ENCODE peak calls at places on chromosomes 12 and 14, in six cellular contexts. One of them, this sample, is unnamed.

GRCh38 chr12:10641735-10642500 is 28.5 kb upstream of the MAGOHB start:
- DNase-seq in epithelial cell of esophagus: peak; percentile 86
- DNase-seq in astrocyte of the cerebellum: no peak
- DNase-seq in AG04450: no peak
- DNase-seq in lung: no peak
- DNase-seq in choroid plexus epithelial cell: peak; percentile 71
- DNase-seq in this sample: peak; percentile 62

GRCh38 chr12:12800406-12801180 is 12.6 kb upstream of the DDX47 start:
- DNase-seq in epithelial cell of esophagus: peak; percentile 98
- DNase-seq in astrocyte of the cerebellum: no peak
- DNase-seq in AG04450: peak; percentile 54
- DNase-seq in lung: no peak
- DNase-seq in choroid plexus epithelial cell: peak; percentile 68
- DNase-seq in this sample: no peak

GRCh38 chr12:51517316-51517715 is 73.7 kb upstream of the SCN8A start:
- DNase-seq in epithelial cell of esophagus: no peak
- DNase-seq in astrocyte of the cerebellum: no peak
- DNase-seq in AG04450: no peak
- DNase-seq in lung: no peak
- DNase-seq in choroid plexus epithelial cell: no peak
- DNase-seq in this sample: no peak

GRCh38 chr12:96400631-96401060 is 407 bp upstream of the CDK17 start:
- DNase-seq in epithelial cell of esophagus: peak; percentile 37
- DNase-seq in astrocyte of the cerebellum: no peak
- DNase-seq in AG04450: no peak
- DNase-seq in lung: no peak
- DNase-seq in choroid plexus epithelial cell: peak; percentile 46
- DNase-seq in this sample: no peak

GRCh38 chr12:78402366-78403134 is 462.0 kb upstream of the SYT1 start:
- DNase-seq in epithelial cell of esophagus: no peak
- DNase-seq in astrocyte of the cerebellum: no peak
- DNase-seq in AG04450: no peak
- DNase-seq in lung: no peak
- DNase-seq in choroid plexus epithelial cell: peak; percentile 6
- DNase-seq in this sample: no peak

GRCh38 chr14:64720190-64720589 is 16.0 kb downstream of the PLEKHG3 start:
- DNase-seq in epithelial cell of esophagus: peak; percentile 98
- DNase-seq in astrocyte of the cerebellum: peak; percentile 34
- DNase-seq in AG04450: peak; percentile 15
- DNase-seq in lung: no peak
- DNase-seq in choroid plexus epithelial cell: peak; percentile 83
- DNase-seq in this sample: peak; percentile 50

GRCh38 chr14:57818511-57818910 is 47.4 kb downstream of the SLC35F4 start:
- DNase-seq in epithelial cell of esophagus: no peak
- DNase-seq in astrocyte of the cerebellum: no peak
- DNase-seq in AG04450: no peak
- DNase-seq in lung: no peak
- DNase-seq in choroid plexus epithelial cell: no peak
- DNase-seq in this sample: no peak

GRCh38 chr12:89450922-89451321 is 73.7 kb downstream of the GALNT4 start:
- DNase-seq in epithelial cell of esophagus: no peak
- DNase-seq in astrocyte of the cerebellum: peak; percentile 38
- DNase-seq in AG04450: peak; percentile 55
- DNase-seq in lung: no peak
- DNase-seq in choroid plexus epithelial cell: peak; percentile 94
- DNase-seq in this sample: no peak

GRCh38 chr12:3523058-3523457 is 32.1 kb downstream of the PRMT8 start:
- DNase-seq in epithelial cell of esophagus: peak; percentile 35
- DNase-seq in astrocyte of the cerebellum: no peak
- DNase-seq in AG04450: no peak
- DNase-seq in lung: no peak
- DNase-seq in choroid plexus epithelial cell: peak; percentile 19
- DNase-seq in this sample: no peak

GRCh38 chr14:54339771-54340170 is 57.0 kb upstream of the CDKN3 start:
- DNase-seq in epithelial cell of esophagus: no peak
- DNase-seq in astrocyte of the cerebellum: no peak
- DNase-seq in AG04450: no peak
- DNase-seq in lung: no peak
- DNase-seq in choroid plexus epithelial cell: no peak
- DNase-seq in this sample: no peak

GRCh38 chr12:47912575-47912974 is 7.8 kb upstream of the VDR start:
- DNase-seq in epithelial cell of esophagus: no peak
- DNase-seq in astrocyte of the cerebellum: no peak
- DNase-seq in AG04450: no peak
- DNase-seq in lung: no peak
- DNase-seq in choroid plexus epithelial cell: no peak
- DNase-seq in this sample: no peak

GRCh38 chr12:129028824-129029223 is 175.5 kb downstream of the GLT1D1 start:
- DNase-seq in epithelial cell of esophagus: no peak
- DNase-seq in astrocyte of the cerebellum: no peak
- DNase-seq in AG04450: no peak
- DNase-seq in lung: peak; percentile 35
- DNase-seq in choroid plexus epithelial cell: no peak
- DNase-seq in this sample: no peak

GRCh38 chr12:107318804-107319535 is 225.6 kb upstream of the CRY1 start:
- DNase-seq in epithelial cell of esophagus: peak; percentile 63
- DNase-seq in astrocyte of the cerebellum: no peak
- DNase-seq in AG04450: no peak
- DNase-seq in lung: no peak
- DNase-seq in choroid plexus epithelial cell: peak; percentile 79
- DNase-seq in this sample: no peak

GRCh38 chr12:63897931-63898330 is 53.4 kb downstream of the SRGAP1 start:
- DNase-seq in epithelial cell of esophagus: no peak
- DNase-seq in astrocyte of the cerebellum: no peak
- DNase-seq in AG04450: no peak
- DNase-seq in lung: no peak
- DNase-seq in choroid plexus epithelial cell: peak; percentile 70
- DNase-seq in this sample: no peak

GRCh38 chr14:68854421-68854820 is 61.6 kb upstream of the ZFP36L1 start:
- DNase-seq in epithelial cell of esophagus: no peak
- DNase-seq in astrocyte of the cerebellum: no peak
- DNase-seq in AG04450: no peak
- DNase-seq in lung: no peak
- DNase-seq in choroid plexus epithelial cell: no peak
- DNase-seq in this sample: no peak

GRCh38 chr14:34628681-34629135 is 1.2 kb downstream of the SNX6 start:
- DNase-seq in epithelial cell of esophagus: no peak
- DNase-seq in astrocyte of the cerebellum: no peak
- DNase-seq in AG04450: no peak
- DNase-seq in lung: no peak
- DNase-seq in choroid plexus epithelial cell: peak; percentile 23
- DNase-seq in this sample: no peak

GRCh38 chr12:113208041-113208934 is 13.0 kb upstream of the TPCN1 start:
- DNase-seq in epithelial cell of esophagus: no peak
- DNase-seq in astrocyte of the cerebellum: no peak
- DNase-seq in AG04450: no peak
- DNase-seq in lung: no peak
- DNase-seq in choroid plexus epithelial cell: peak; percentile 51
- DNase-seq in this sample: peak; percentile 49

GRCh38 chr12:113203852-113204760 is 17.2 kb upstream of the TPCN1 start:
- DNase-seq in epithelial cell of esophagus: no peak
- DNase-seq in astrocyte of the cerebellum: no peak
- DNase-seq in AG04450: no peak
- DNase-seq in lung: no peak
- DNase-seq in choroid plexus epithelial cell: peak; percentile 42
- DNase-seq in this sample: no peak

GRCh38 chr12:113204806-113205205 is 16.5 kb upstream of the TPCN1 start:
- DNase-seq in epithelial cell of esophagus: no peak
- DNase-seq in astrocyte of the cerebellum: no peak
- DNase-seq in AG04450: no peak
- DNase-seq in lung: no peak
- DNase-seq in choroid plexus epithelial cell: peak; percentile 26
- DNase-seq in this sample: no peak

GRCh38 chr12:113211160-113211559 is 10.1 kb upstream of the TPCN1 start:
- DNase-seq in epithelial cell of esophagus: no peak
- DNase-seq in astrocyte of the cerebellum: no peak
- DNase-seq in AG04450: no peak
- DNase-seq in lung: no peak
- DNase-seq in choroid plexus epithelial cell: no peak
- DNase-seq in this sample: no peak

GRCh38 chr12:113207621-113208040 is 13.6 kb upstream of the TPCN1 start:
- DNase-seq in epithelial cell of esophagus: no peak
- DNase-seq in astrocyte of the cerebellum: no peak
- DNase-seq in AG04450: no peak
- DNase-seq in lung: no peak
- DNase-seq in choroid plexus epithelial cell: peak; percentile 37
- DNase-seq in this sample: no peak
- H3K4me3 ChIP-seq in epithelial cell of esophagus: no peak overlapping the region
- H3K4me3 ChIP-seq in astrocyte of the cerebellum: no peak overlapping the region
- H3K4me3 ChIP-seq in AG04450: no peak overlapping the region
- H3K4me3 ChIP-seq in lung: no peak overlapping the region
- H3K4me3 ChIP-seq in choroid plexus epithelial cell: no peak overlapping the region
- H3K4me3 ChIP-seq in this sample: no peak overlapping the region

GRCh38 chr12:57841445-57841844 is 5.1 kb downstream of the CTDSP2 start:
- DNase-seq in epithelial cell of esophagus: no peak
- DNase-seq in astrocyte of the cerebellum: no peak
- DNase-seq in AG04450: no peak
- DNase-seq in lung: no peak
- DNase-seq in choroid plexus epithelial cell: no peak
- DNase-seq in this sample: no peak

GRCh38 chr12:57844725-57845477 is 1.6 kb downstream of the CTDSP2 start:
- DNase-seq in epithelial cell of esophagus: peak; percentile 39
- DNase-seq in astrocyte of the cerebellum: no peak
- DNase-seq in AG04450: peak; percentile 57
- DNase-seq in lung: peak; percentile 74
- DNase-seq in choroid plexus epithelial cell: peak; percentile 83
- DNase-seq in this sample: peak; percentile 48

GRCh38 chr12:57839996-57840395 is 6.5 kb downstream of the CTDSP2 start:
- DNase-seq in epithelial cell of esophagus: no peak
- DNase-seq in astrocyte of the cerebellum: no peak
- DNase-seq in AG04450: no peak
- DNase-seq in lung: no peak
- DNase-seq in choroid plexus epithelial cell: no peak
- DNase-seq in this sample: no peak

GRCh38 chr12:57840701-57841100 is 5.8 kb downstream of the CTDSP2 start:
- DNase-seq in epithelial cell of esophagus: peak; percentile 44
- DNase-seq in astrocyte of the cerebellum: no peak
- DNase-seq in AG04450: no peak
- DNase-seq in lung: peak; percentile 56
- DNase-seq in choroid plexus epithelial cell: peak; percentile 67
- DNase-seq in this sample: no peak

DNA sequence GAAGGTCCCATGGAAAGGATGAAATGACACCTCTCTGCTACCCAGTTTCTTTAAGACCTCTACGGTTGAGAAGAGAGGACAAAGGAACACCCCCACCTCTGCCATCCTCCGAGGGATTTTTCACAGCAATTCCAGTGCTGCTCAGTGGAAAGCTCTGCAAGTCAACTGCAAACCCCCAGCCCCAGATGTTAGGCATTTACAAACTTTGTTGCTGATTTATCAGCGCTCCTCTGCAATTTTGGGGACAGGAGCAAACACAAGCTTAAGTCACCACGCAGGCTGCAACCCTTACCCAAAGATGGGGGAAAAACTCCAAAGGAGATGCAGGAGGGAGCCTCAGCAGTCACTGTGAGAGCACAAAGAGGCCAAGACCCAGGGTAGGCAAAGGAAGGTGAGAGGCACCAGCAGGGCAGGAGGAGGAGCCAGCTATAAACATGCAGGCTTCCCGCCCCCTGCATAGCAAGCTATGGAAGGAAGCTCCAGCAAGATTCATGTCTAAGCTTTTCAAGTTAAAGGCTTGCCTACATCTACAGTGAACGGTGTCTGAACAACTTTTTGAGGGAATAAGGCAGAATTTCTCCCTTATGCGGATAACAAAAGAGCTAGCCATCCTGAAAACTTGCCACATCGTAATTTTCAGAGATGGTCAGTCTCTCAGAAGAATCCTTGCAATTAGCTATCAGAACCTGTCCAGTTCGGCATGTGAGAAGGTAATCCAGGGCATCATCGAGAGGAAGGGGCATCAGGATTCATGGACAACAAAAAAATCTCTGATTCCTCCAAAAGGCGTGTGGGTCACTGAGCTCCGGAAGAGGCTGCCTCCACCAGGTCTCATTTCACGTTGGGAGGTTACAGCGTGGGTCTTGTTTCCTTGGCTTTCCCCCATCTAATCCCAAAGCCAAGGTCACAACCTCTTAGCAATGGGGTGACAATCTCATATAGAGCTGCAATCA is 3.9 kb downstream of the CTDSP2 start:
- DNase-seq in epithelial cell of esophagus: no peak
- DNase-seq in astrocyte of the cerebellum: no peak
- DNase-seq in AG04450: no peak
- DNase-seq in lung: no peak
- DNase-seq in choroid plexus epithelial cell: peak; percentile 50
- DNase-seq in this sample: no peak
- H3K4me3 ChIP-seq in epithelial cell of esophagus: no peak overlapping the region
- H3K4me3 ChIP-seq in astrocyte of the cerebellum: peak overlapping the region; percentile 100
- H3K4me3 ChIP-seq in AG04450: peak overlapping the region; percentile 97
- H3K4me3 ChIP-seq in lung: no peak overlapping the region
- H3K4me3 ChIP-seq in choroid plexus epithelial cell: peak overlapping the region; percentile 99
- H3K4me3 ChIP-seq in this sample: peak overlapping the region; percentile 99

DNA sequence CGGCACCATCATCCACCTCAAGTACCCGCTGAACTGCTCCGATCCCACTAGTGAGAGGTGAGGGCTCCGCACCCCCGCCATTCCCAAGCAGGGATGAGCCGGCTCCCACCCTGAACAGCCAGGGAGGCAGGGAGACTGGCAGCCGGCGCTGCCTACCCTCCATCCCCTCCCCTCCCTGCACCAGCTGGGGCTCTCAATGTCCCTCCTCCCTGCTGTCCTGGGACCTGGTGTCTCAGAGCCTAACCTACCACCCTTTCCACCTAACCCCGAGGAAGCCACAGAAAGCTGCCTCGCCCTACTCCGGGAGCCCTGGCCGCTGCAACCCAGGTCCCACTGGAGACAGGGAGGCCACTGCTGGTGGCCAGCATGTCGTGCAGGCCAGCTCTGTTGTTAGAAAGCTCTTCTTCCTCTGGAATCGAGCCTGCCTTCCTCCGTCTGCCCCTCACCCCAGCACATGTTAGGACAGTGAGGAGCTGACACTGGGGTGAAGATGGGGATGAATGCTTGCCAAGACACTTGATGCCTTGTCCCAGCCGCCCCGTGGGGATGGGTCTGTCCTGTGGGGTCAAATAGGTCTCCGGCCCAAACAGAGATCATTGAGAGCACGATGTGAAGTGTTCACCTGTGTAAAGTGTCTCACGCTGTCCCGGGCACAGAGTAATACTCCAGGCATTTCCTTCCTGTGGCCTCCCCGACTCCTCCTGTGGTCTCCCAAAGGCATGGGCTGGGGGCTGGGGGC is 1.1 kb downstream of the PTPN6 start:
- DNase-seq in epithelial cell of esophagus: no peak
- DNase-seq in astrocyte of the cerebellum: no peak
- DNase-seq in AG04450: no peak
- DNase-seq in lung: no peak
- DNase-seq in choroid plexus epithelial cell: no peak
- DNase-seq in this sample: no peak
- H3K4me3 ChIP-seq in epithelial cell of esophagus: no peak overlapping the region
- H3K4me3 ChIP-seq in astrocyte of the cerebellum: no peak overlapping the region
- H3K4me3 ChIP-seq in AG04450: no peak overlapping the region
- H3K4me3 ChIP-seq in lung: peak overlapping the region; percentile 40
- H3K4me3 ChIP-seq in choroid plexus epithelial cell: no peak overlapping the region
- H3K4me3 ChIP-seq in this sample: no peak overlapping the region

DNA sequence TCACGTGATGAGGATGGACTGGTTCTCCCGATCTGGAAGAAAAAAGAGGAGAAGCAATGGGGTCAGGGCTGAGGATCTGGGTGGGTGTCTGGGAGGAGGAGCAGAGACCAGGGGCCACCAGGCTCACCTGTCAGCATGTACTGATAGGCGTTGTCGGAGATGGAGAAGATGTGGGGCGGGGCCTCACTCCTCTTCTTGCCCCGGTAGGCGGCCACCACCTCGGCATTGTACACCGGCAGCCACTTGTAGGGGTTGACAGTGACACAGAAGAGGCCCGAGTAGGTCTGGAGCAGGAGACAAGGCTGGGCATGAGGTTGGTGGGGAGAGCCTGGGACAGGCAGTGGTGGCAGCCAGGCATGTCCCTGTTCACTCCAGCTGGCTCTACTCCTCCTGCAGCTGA is 3.0 kb downstream of the MYH6 start:
- DNase-seq in epithelial cell of esophagus: no peak
- DNase-seq in astrocyte of the cerebellum: no peak
- DNase-seq in AG04450: no peak
- DNase-seq in lung: no peak
- DNase-seq in choroid plexus epithelial cell: no peak
- DNase-seq in this sample: no peak
- H3K4me3 ChIP-seq in epithelial cell of esophagus: no peak overlapping the region
- H3K4me3 ChIP-seq in astrocyte of the cerebellum: no peak overlapping the region
- H3K4me3 ChIP-seq in AG04450: no peak overlapping the region
- H3K4me3 ChIP-seq in lung: no peak overlapping the region
- H3K4me3 ChIP-seq in choroid plexus epithelial cell: no peak overlapping the region
- H3K4me3 ChIP-seq in this sample: no peak overlapping the region

This sample was measured in skeletal muscle cell.